ENCODE peak calls at places on chromosome 17, in eight cellular contexts. One of them, this sample, is unnamed.
A peak's percentile ranks its signal among the peaks of the same experiment; 100 is the strongest.

GRCh38 chr17:33241390-33241789 is 51.7 kb downstream of the ASIC2 start:
- DNase-seq in fibroblast of pulmonary artery: peak; percentile 13
- DNase-seq in GM13977: no peak
- DNase-seq in Calu3: no peak
- DNase-seq in neural crest cell: no peak
- DNase-seq in chondrocyte: no peak
- DNase-seq in psoas muscle: no peak
- DNase-seq in stomach: no peak
- DNase-seq in this sample: no peak

GRCh38 chr17:48624544-48625501 is 1.3 kb downstream of the HOXB9 start:
- DNase-seq in neural crest cell: no peak
- DNase-seq in Calu3: peak; percentile 64
- DNase-seq in psoas muscle: no peak
- DNase-seq in fibroblast of pulmonary artery: no peak
- DNase-seq in GM13977: peak; percentile 64
- DNase-seq in chondrocyte: no peak
- DNase-seq in stomach: no peak
- DNase-seq in this sample: no peak

GRCh38 chr17:27984404-27984803 is 58.1 kb upstream of the NLK start:
- DNase-seq in psoas muscle: no peak
- DNase-seq in GM13977: no peak
- DNase-seq in Calu3: no peak
- DNase-seq in chondrocyte: no peak
- DNase-seq in neural crest cell: no peak
- DNase-seq in stomach: no peak
- DNase-seq in fibroblast of pulmonary artery: no peak
- DNase-seq in this sample: no peak

GRCh38 chr17:2595736-2596135 is 2.3 kb downstream of the PAFAH1B1 start:
- DNase-seq in neural crest cell: no peak
- DNase-seq in Calu3: no peak
- DNase-seq in fibroblast of pulmonary artery: peak; percentile 27
- DNase-seq in stomach: no peak
- DNase-seq in psoas muscle: no peak
- DNase-seq in chondrocyte: no peak
- DNase-seq in GM13977: no peak
- DNase-seq in this sample: no peak

GRCh38 chr17:68771867-68772515 is 170.8 kb upstream of the FAM20A start:
- DNase-seq in Calu3: peak; percentile 21
- DNase-seq in chondrocyte: no peak
- DNase-seq in GM13977: peak; percentile 54
- DNase-seq in fibroblast of pulmonary artery: peak; percentile 92
- DNase-seq in psoas muscle: no peak
- DNase-seq in neural crest cell: no peak
- DNase-seq in stomach: no peak
- DNase-seq in this sample: no peak

GRCh38 chr17:72702136-72702735 is 390.3 kb downstream of the SLC39A11 start:
- DNase-seq in stomach: no peak
- DNase-seq in Calu3: no peak
- DNase-seq in neural crest cell: no peak
- DNase-seq in GM13977: no peak
- DNase-seq in chondrocyte: no peak
- DNase-seq in fibroblast of pulmonary artery: peak; percentile 71
- DNase-seq in psoas muscle: no peak
- DNase-seq in this sample: no peak

GRCh38 chr17:3860939-3861338 is 14.9 kb upstream of the NCBP3 start:
- DNase-seq in fibroblast of pulmonary artery: no peak
- DNase-seq in chondrocyte: no peak
- DNase-seq in neural crest cell: no peak
- DNase-seq in Calu3: no peak
- DNase-seq in GM13977: no peak
- DNase-seq in stomach: no peak
- DNase-seq in psoas muscle: no peak
- DNase-seq in this sample: no peak

GRCh38 chr17:15511142-15511541 is 43.7 kb upstream of the CDRT4 start:
- DNase-seq in neural crest cell: no peak
- DNase-seq in GM13977: no peak
- DNase-seq in stomach: no peak
- DNase-seq in Calu3: no peak
- DNase-seq in chondrocyte: no peak
- DNase-seq in psoas muscle: no peak
- DNase-seq in fibroblast of pulmonary artery: no peak
- DNase-seq in this sample: no peak

GRCh38 chr17:51250314-51250840 is 9.5 kb downstream of the MBTD1 start:
- DNase-seq in Calu3: no peak
- DNase-seq in GM13977: no peak
- DNase-seq in psoas muscle: no peak
- DNase-seq in chondrocyte: no peak
- DNase-seq in fibroblast of pulmonary artery: no peak
- DNase-seq in neural crest cell: no peak
- DNase-seq in stomach: no peak
- DNase-seq in this sample: no peak

GRCh38 chr17:37742114-37742761 is 2.6 kb downstream of the HNF1B start:
- DNase-seq in chondrocyte: no peak
- DNase-seq in psoas muscle: no peak
- DNase-seq in stomach: peak; percentile 37
- DNase-seq in fibroblast of pulmonary artery: no peak
- DNase-seq in Calu3: peak; percentile 77
- DNase-seq in neural crest cell: no peak
- DNase-seq in GM13977: peak; percentile 45
- DNase-seq in this sample: no peak

GRCh38 chr17:58156839-58157803 is 8.9 kb downstream of the OR4D1 start:
- DNase-seq in neural crest cell: peak; percentile 41
- DNase-seq in fibroblast of pulmonary artery: no peak
- DNase-seq in chondrocyte: no peak
- DNase-seq in psoas muscle: peak; percentile 25
- DNase-seq in stomach: no peak
- DNase-seq in GM13977: peak; percentile 22
- DNase-seq in Calu3: no peak
- DNase-seq in this sample: no peak

GRCh38 chr17:62968445-62968923 is 2.4 kb downstream of the TANC2 start:
- DNase-seq in neural crest cell: peak; percentile 16
- DNase-seq in fibroblast of pulmonary artery: peak; percentile 93
- DNase-seq in chondrocyte: no peak
- DNase-seq in stomach: peak; percentile 37
- DNase-seq in GM13977: peak; percentile 88
- DNase-seq in Calu3: peak; percentile 61
- DNase-seq in psoas muscle: no peak
- DNase-seq in this sample: no peak

GRCh38 chr17:72514888-72515287 is 394.1 kb downstream of the SOX9 start:
- DNase-seq in GM13977: no peak
- DNase-seq in fibroblast of pulmonary artery: peak; percentile 81
- DNase-seq in Calu3: no peak
- DNase-seq in neural crest cell: no peak
- DNase-seq in chondrocyte: no peak
- DNase-seq in stomach: no peak
- DNase-seq in psoas muscle: no peak
- DNase-seq in this sample: no peak

GRCh38 chr17:29241015-29241963 is 5.4 kb upstream of the CRYBA1 start:
- DNase-seq in fibroblast of pulmonary artery: peak; percentile 96
- DNase-seq in neural crest cell: peak; percentile 51
- DNase-seq in GM13977: no peak
- DNase-seq in chondrocyte: no peak
- DNase-seq in stomach: no peak
- DNase-seq in psoas muscle: peak; percentile 67
- DNase-seq in Calu3: peak; percentile 60
- DNase-seq in this sample: peak; percentile 74
- TF ChIP-seq CTCF in fibroblast of pulmonary artery: no peak
- TF ChIP-seq CTCF in neural crest cell: no peak
- TF ChIP-seq CTCF in GM13977: peak; percentile 33
- TF ChIP-seq CTCF in chondrocyte: peak; percentile 37
- TF ChIP-seq CTCF in stomach: no peak
- TF ChIP-seq CTCF in psoas muscle: no peak
- TF ChIP-seq CTCF in Calu3: no peak
- TF ChIP-seq CTCF in this sample: no peak

GRCh38 chr17:9064311-9064834 is 43.1 kb downstream of the NTN1 start:
- DNase-seq in neural crest cell: no peak
- DNase-seq in GM13977: no peak
- DNase-seq in fibroblast of pulmonary artery: no peak
- DNase-seq in psoas muscle: no peak
- DNase-seq in Calu3: no peak
- DNase-seq in stomach: no peak
- DNase-seq in chondrocyte: no peak
- DNase-seq in this sample: no peak

GRCh38 chr17:9056566-9056965 is 35.3 kb downstream of the NTN1 start:
- DNase-seq in fibroblast of pulmonary artery: no peak
- DNase-seq in GM13977: no peak
- DNase-seq in chondrocyte: no peak
- DNase-seq in neural crest cell: no peak
- DNase-seq in psoas muscle: peak; percentile 18
- DNase-seq in Calu3: no peak
- DNase-seq in stomach: no peak
- DNase-seq in this sample: no peak

GRCh38 chr17:9057310-9057709 is 36.0 kb downstream of the NTN1 start:
- DNase-seq in fibroblast of pulmonary artery: no peak
- DNase-seq in chondrocyte: no peak
- DNase-seq in GM13977: no peak
- DNase-seq in Calu3: no peak
- DNase-seq in stomach: no peak
- DNase-seq in psoas muscle: no peak
- DNase-seq in neural crest cell: no peak
- DNase-seq in this sample: no peak

GRCh38 chr17:9062399-9062902 is 41.1 kb downstream of the NTN1 start:
- DNase-seq in GM13977: no peak
- DNase-seq in psoas muscle: no peak
- DNase-seq in stomach: no peak
- DNase-seq in neural crest cell: no peak
- DNase-seq in Calu3: no peak
- DNase-seq in fibroblast of pulmonary artery: no peak
- DNase-seq in chondrocyte: no peak
- DNase-seq in this sample: no peak
- TF ChIP-seq CTCF in GM13977: no peak
- TF ChIP-seq CTCF in psoas muscle: no peak
- TF ChIP-seq CTCF in stomach: no peak
- TF ChIP-seq CTCF in neural crest cell: no peak
- TF ChIP-seq CTCF in Calu3: no peak
- TF ChIP-seq CTCF in fibroblast of pulmonary artery: no peak
- TF ChIP-seq CTCF in chondrocyte: no peak
- TF ChIP-seq CTCF in this sample: no peak

DNA sequence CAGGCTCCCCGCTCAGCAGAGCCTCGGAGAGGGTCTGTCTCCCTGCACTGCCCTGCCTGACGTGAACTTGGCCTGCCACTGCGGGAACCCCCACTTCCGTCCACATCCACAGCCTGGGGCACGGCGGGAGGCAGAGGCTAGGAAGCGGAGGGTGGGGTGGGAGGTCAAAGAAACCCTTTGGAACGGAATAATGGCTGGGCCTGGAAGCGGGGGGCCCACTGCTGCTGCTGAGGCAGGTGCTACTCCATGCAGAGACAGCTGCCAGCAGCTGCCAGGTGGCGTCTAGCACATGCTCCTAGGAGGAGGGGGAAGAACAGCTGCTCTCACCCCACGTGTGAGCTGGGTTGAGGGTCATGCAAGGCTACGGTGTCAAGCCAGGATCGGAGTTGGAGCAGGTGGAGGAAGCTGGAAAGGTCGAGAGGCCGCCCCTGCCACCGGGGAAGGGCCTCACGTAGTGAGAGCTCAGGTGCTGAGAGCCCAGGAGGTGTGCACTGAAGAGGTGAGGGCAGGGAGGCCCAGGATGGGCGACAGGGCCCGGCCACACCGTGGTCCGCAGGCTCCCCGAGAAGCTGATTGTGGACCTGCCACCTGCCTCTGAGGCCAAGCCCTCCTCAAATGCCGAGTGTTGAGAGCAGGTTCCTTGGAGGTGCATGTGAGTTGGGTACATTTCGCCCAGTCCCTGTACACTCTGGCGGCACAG is 9.8 kb downstream of the FSCN2 start:
- DNase-seq in Calu3: no peak
- DNase-seq in chondrocyte: no peak
- DNase-seq in GM13977: no peak
- DNase-seq in psoas muscle: peak; percentile 11
- DNase-seq in fibroblast of pulmonary artery: no peak
- DNase-seq in stomach: no peak
- DNase-seq in neural crest cell: no peak
- DNase-seq in this sample: no peak
- TF ChIP-seq CTCF in Calu3: no peak
- TF ChIP-seq CTCF in chondrocyte: peak; percentile 29
- TF ChIP-seq CTCF in GM13977: no peak
- TF ChIP-seq CTCF in psoas muscle: no peak
- TF ChIP-seq CTCF in fibroblast of pulmonary artery: no peak
- TF ChIP-seq CTCF in stomach: no peak
- TF ChIP-seq CTCF in neural crest cell: no peak
- TF ChIP-seq CTCF in this sample: no peak

DNA sequence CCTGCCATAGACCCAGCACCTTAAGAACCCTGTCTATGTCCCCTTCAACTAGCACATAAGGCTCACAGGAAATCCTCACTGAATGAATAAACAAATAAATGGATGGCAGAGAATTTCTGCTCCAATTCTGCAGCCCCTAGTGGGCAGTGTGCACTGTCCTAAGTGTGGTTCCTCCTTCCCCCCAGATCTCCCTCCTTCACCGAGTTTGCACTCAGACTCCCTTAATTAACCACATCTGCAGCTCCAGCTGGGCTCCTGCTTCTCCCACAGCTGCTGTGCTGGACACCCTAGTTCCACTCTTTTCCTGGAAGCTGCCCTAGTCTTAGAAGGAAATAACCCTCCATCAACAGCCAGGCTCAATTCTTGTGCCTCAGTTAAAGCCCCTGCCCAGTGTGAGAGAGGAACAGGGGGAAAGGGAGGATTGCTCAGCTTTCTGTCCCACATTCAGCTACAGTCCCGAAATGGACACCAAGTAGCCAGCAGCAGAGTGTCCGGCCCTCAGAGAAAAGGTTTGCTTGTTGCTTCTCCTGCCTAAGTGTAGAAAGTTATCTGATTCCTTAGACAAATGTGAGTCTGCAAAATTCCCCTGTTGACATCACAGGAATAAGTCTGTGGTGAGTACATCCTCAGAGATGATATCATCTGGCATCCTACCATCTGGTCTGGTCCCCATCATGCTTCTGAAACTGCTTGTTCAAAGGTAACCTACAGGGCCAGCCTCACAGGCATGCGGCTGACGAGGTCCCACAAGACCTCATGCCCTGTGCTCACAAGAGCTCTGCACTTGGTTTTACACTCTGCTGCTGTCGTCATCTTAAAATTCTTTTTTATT is 12.3 kb downstream of the LRRC3C start:
- DNase-seq in psoas muscle: no peak
- DNase-seq in fibroblast of pulmonary artery: peak; percentile 75
- DNase-seq in chondrocyte: no peak
- DNase-seq in stomach: no peak
- DNase-seq in GM13977: peak; percentile 75
- DNase-seq in Calu3: peak; percentile 76
- DNase-seq in neural crest cell: no peak
- DNase-seq in this sample: no peak
- TF ChIP-seq CTCF in psoas muscle: peak; percentile 10
- TF ChIP-seq CTCF in fibroblast of pulmonary artery: peak; percentile 52
- TF ChIP-seq CTCF in chondrocyte: peak; percentile 72
- TF ChIP-seq CTCF in stomach: no peak
- TF ChIP-seq CTCF in GM13977: peak; percentile 43
- TF ChIP-seq CTCF in Calu3: no peak
- TF ChIP-seq CTCF in neural crest cell: peak; percentile 48
- TF ChIP-seq CTCF in this sample: no peak

DNA sequence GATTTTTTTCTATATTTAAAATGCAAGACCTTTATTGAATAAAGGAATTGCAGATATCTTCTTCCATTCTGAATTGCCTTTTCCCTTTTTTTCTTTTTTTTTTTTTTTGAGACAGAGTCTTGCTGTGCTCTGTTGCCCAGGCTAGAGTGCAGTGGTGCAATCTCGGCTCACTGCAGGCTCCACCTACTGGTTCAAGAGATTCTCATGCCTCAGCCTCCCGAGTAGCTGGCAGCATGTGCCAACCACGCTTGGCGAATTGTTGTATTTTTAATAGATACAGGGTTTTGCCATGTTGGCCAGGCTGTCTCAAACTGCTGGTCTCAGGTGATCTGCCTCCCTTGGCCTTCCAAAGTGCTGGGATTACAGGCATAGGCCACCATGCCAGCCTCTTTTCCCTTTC is 151.5 kb downstream of the CEP112 start:
- DNase-seq in psoas muscle: no peak
- DNase-seq in chondrocyte: no peak
- DNase-seq in neural crest cell: no peak
- DNase-seq in fibroblast of pulmonary artery: no peak
- DNase-seq in Calu3: peak; percentile 8
- DNase-seq in stomach: no peak
- DNase-seq in GM13977: no peak
- DNase-seq in this sample: no peak
- TF ChIP-seq CTCF in psoas muscle: peak; percentile 4
- TF ChIP-seq CTCF in chondrocyte: peak; percentile 33
- TF ChIP-seq CTCF in neural crest cell: peak; percentile 26
- TF ChIP-seq CTCF in fibroblast of pulmonary artery: peak; percentile 3
- TF ChIP-seq CTCF in Calu3: no peak
- TF ChIP-seq CTCF in stomach: no peak
- TF ChIP-seq CTCF in GM13977: no peak
- TF ChIP-seq CTCF in this sample: no peak

This sample was measured in thoracic aorta.